ENCODE peak calls at places on chromosomes 11 and 22, in nine cellular contexts. One of them, this sample, is unnamed.

GRCh38 chr22:30240541-30241417 is 5.8 kb downstream of the LIF start:
- DNase-seq in nephron progenitor cell: no peak
- DNase-seq in cardiac muscle cell: no peak
- DNase-seq in upper lobe of right lung: no peak
- DNase-seq in WTC11: no peak
- DNase-seq in HCT116: no peak
- DNase-seq in H1: no peak
- DNase-seq in astrocyte of the cerebellum: no peak
- DNase-seq in kidney: no peak
- DNase-seq in this sample: no peak

GRCh38 chr22:46031965-46032851 is 55.2 kb upstream of the WNT7B start:
- DNase-seq in nephron progenitor cell: no peak
- DNase-seq in cardiac muscle cell: no peak
- DNase-seq in kidney: peak; percentile 62
- DNase-seq in WTC11: peak; percentile 11
- DNase-seq in upper lobe of right lung: peak; percentile 51
- DNase-seq in HCT116: no peak
- DNase-seq in H1: no peak
- DNase-seq in astrocyte of the cerebellum: no peak
- DNase-seq in this sample: peak; percentile 72

GRCh38 chr11:15941206-15941770 is 415.1 kb downstream of the SOX6 start:
- DNase-seq in upper lobe of right lung: no peak
- DNase-seq in WTC11: peak; percentile 82
- DNase-seq in cardiac muscle cell: peak; percentile 66
- DNase-seq in HCT116: no peak
- DNase-seq in astrocyte of the cerebellum: peak; percentile 35
- DNase-seq in nephron progenitor cell: peak; percentile 72
- DNase-seq in H1: peak; percentile 65
- DNase-seq in kidney: no peak
- DNase-seq in this sample: peak; percentile 69

GRCh38 chr11:122697636-122698167 is 42.2 kb downstream of the UBASH3B start:
- DNase-seq in astrocyte of the cerebellum: no peak
- DNase-seq in kidney: no peak
- DNase-seq in upper lobe of right lung: no peak
- DNase-seq in WTC11: no peak
- DNase-seq in cardiac muscle cell: peak; percentile 70
- DNase-seq in HCT116: no peak
- DNase-seq in nephron progenitor cell: no peak
- DNase-seq in H1: no peak
- DNase-seq in this sample: no peak

GRCh38 chr22:20128902-20129746 is 2.5 kb upstream of the ZDHHC8 start:
- DNase-seq in H1: no peak
- DNase-seq in upper lobe of right lung: no peak
- DNase-seq in HCT116: no peak
- DNase-seq in nephron progenitor cell: no peak
- DNase-seq in kidney: no peak
- DNase-seq in WTC11: peak; percentile 65
- DNase-seq in cardiac muscle cell: peak; percentile 46
- DNase-seq in astrocyte of the cerebellum: no peak
- DNase-seq in this sample: no peak

GRCh38 chr22:35150163-35151107 is 84.5 kb downstream of the ISX start:
- DNase-seq in WTC11: peak; percentile 89
- DNase-seq in HCT116: peak; percentile 24
- DNase-seq in upper lobe of right lung: peak; percentile 73
- DNase-seq in cardiac muscle cell: peak; percentile 55
- DNase-seq in kidney: no peak
- DNase-seq in astrocyte of the cerebellum: no peak
- DNase-seq in nephron progenitor cell: peak; percentile 90
- DNase-seq in H1: peak; percentile 58
- DNase-seq in this sample: no peak

GRCh38 chr11:79335681-79336080 is 105.1 kb downstream of the TENM4 start:
- DNase-seq in H1: no peak
- DNase-seq in upper lobe of right lung: no peak
- DNase-seq in cardiac muscle cell: no peak
- DNase-seq in kidney: no peak
- DNase-seq in WTC11: no peak
- DNase-seq in astrocyte of the cerebellum: no peak
- DNase-seq in HCT116: no peak
- DNase-seq in nephron progenitor cell: no peak
- DNase-seq in this sample: no peak

GRCh38 chr11:120830092-120830491 is 193.8 kb upstream of the TBCEL start:
- DNase-seq in cardiac muscle cell: no peak
- DNase-seq in kidney: no peak
- DNase-seq in H1: no peak
- DNase-seq in upper lobe of right lung: peak; percentile 28
- DNase-seq in HCT116: no peak
- DNase-seq in WTC11: no peak
- DNase-seq in nephron progenitor cell: no peak
- DNase-seq in astrocyte of the cerebellum: no peak
- DNase-seq in this sample: no peak

GRCh38 chr11:2366271-2366670 is 10.8 kb upstream of the CD81 start:
- DNase-seq in cardiac muscle cell: peak; percentile 42
- DNase-seq in HCT116: no peak
- DNase-seq in astrocyte of the cerebellum: no peak
- DNase-seq in kidney: no peak
- DNase-seq in nephron progenitor cell: no peak
- DNase-seq in upper lobe of right lung: no peak
- DNase-seq in WTC11: no peak
- DNase-seq in H1: no peak
- DNase-seq in this sample: no peak

GRCh38 chr11:134837166-134837886 is 425.3 kb upstream of the B3GAT1 start:
- DNase-seq in upper lobe of right lung: no peak
- DNase-seq in cardiac muscle cell: no peak
- DNase-seq in HCT116: no peak
- DNase-seq in nephron progenitor cell: no peak
- DNase-seq in astrocyte of the cerebellum: no peak
- DNase-seq in kidney: no peak
- DNase-seq in WTC11: no peak
- DNase-seq in H1: no peak
- DNase-seq in this sample: no peak

GRCh38 chr22:27331526-27332281 is 469.9 kb downstream of the MN1 start:
- DNase-seq in cardiac muscle cell: peak; percentile 86
- DNase-seq in nephron progenitor cell: peak; percentile 55
- DNase-seq in upper lobe of right lung: peak; percentile 84
- DNase-seq in kidney: peak; percentile 82
- DNase-seq in WTC11: peak; percentile 70
- DNase-seq in HCT116: no peak
- DNase-seq in astrocyte of the cerebellum: no peak
- DNase-seq in H1: no peak
- DNase-seq in this sample: peak; percentile 81

GRCh38 chr11:10387209-10388083 is 67.6 kb upstream of the AMPD3 start:
- DNase-seq in H1: no peak
- DNase-seq in WTC11: no peak
- DNase-seq in HCT116: no peak
- DNase-seq in kidney: no peak
- DNase-seq in upper lobe of right lung: no peak
- DNase-seq in cardiac muscle cell: peak; percentile 98
- DNase-seq in nephron progenitor cell: no peak
- DNase-seq in astrocyte of the cerebellum: peak; percentile 99
- DNase-seq in this sample: peak; percentile 84

GRCh38 chr11:27976262-27976661 is 131.7 kb downstream of the KIF18A start:
- DNase-seq in HCT116: no peak
- DNase-seq in upper lobe of right lung: no peak
- DNase-seq in WTC11: no peak
- DNase-seq in astrocyte of the cerebellum: no peak
- DNase-seq in kidney: no peak
- DNase-seq in H1: no peak
- DNase-seq in cardiac muscle cell: peak; percentile 69
- DNase-seq in nephron progenitor cell: no peak
- DNase-seq in this sample: no peak

GRCh38 chr11:66566221-66566620 is 2.2 kb downstream of the CTSF start:
- DNase-seq in WTC11: no peak
- DNase-seq in upper lobe of right lung: no peak
- DNase-seq in kidney: peak; percentile 55
- DNase-seq in cardiac muscle cell: no peak
- DNase-seq in astrocyte of the cerebellum: no peak
- DNase-seq in HCT116: no peak
- DNase-seq in H1: no peak
- DNase-seq in nephron progenitor cell: no peak
- DNase-seq in this sample: peak; percentile 67

GRCh38 chr11:890794-891600 is 19.6 kb downstream of the CHID1 start:
- DNase-seq in nephron progenitor cell: no peak
- DNase-seq in WTC11: no peak
- DNase-seq in HCT116: no peak
- DNase-seq in cardiac muscle cell: no peak
- DNase-seq in astrocyte of the cerebellum: no peak
- DNase-seq in kidney: no peak
- DNase-seq in upper lobe of right lung: no peak
- DNase-seq in H1: no peak
- DNase-seq in this sample: no peak

GRCh38 chr11:894575-895201 is 15.9 kb downstream of the CHID1 start:
- DNase-seq in WTC11: peak; percentile 50
- DNase-seq in HCT116: no peak
- DNase-seq in H1: no peak
- DNase-seq in nephron progenitor cell: no peak
- DNase-seq in upper lobe of right lung: no peak
- DNase-seq in astrocyte of the cerebellum: no peak
- DNase-seq in kidney: no peak
- DNase-seq in cardiac muscle cell: no peak
- DNase-seq in this sample: no peak

GRCh38 chr11:889686-890475 is 20.7 kb downstream of the CHID1 start:
- DNase-seq in HCT116: no peak
- DNase-seq in astrocyte of the cerebellum: no peak
- DNase-seq in nephron progenitor cell: no peak
- DNase-seq in H1: no peak
- DNase-seq in upper lobe of right lung: no peak
- DNase-seq in cardiac muscle cell: no peak
- DNase-seq in kidney: no peak
- DNase-seq in WTC11: peak; percentile 65
- DNase-seq in this sample: no peak

GRCh38 chr11:893008-893654 is 17.5 kb downstream of the CHID1 start:
- DNase-seq in HCT116: no peak
- DNase-seq in upper lobe of right lung: no peak
- DNase-seq in nephron progenitor cell: no peak
- DNase-seq in kidney: no peak
- DNase-seq in H1: no peak
- DNase-seq in WTC11: no peak
- DNase-seq in cardiac muscle cell: no peak
- DNase-seq in astrocyte of the cerebellum: no peak
- DNase-seq in this sample: no peak

GRCh38 chr11:892106-892505 is 18.5 kb downstream of the CHID1 start:
- DNase-seq in astrocyte of the cerebellum: no peak
- DNase-seq in H1: no peak
- DNase-seq in nephron progenitor cell: no peak
- DNase-seq in HCT116: no peak
- DNase-seq in kidney: no peak
- DNase-seq in WTC11: peak; percentile 33
- DNase-seq in cardiac muscle cell: no peak
- DNase-seq in upper lobe of right lung: no peak
- DNase-seq in this sample: no peak
- TF ChIP-seq CTCF in astrocyte of the cerebellum: no peak
- TF ChIP-seq CTCF in H1: peak; percentile 44
- TF ChIP-seq CTCF in nephron progenitor cell: no peak
- TF ChIP-seq CTCF in HCT116: peak; percentile 8
- TF ChIP-seq CTCF in kidney: no peak
- TF ChIP-seq CTCF in WTC11: no peak
- TF ChIP-seq CTCF in cardiac muscle cell: no peak
- TF ChIP-seq CTCF in upper lobe of right lung: no peak
- TF ChIP-seq CTCF in this sample: no peak

GRCh38 chr11:7353100-7353499 is 101.4 kb downstream of the SYT9 start:
- DNase-seq in H1: no peak
- DNase-seq in kidney: peak; percentile 29
- DNase-seq in astrocyte of the cerebellum: no peak
- DNase-seq in HCT116: peak; percentile 22
- DNase-seq in upper lobe of right lung: no peak
- DNase-seq in WTC11: peak; percentile 41
- DNase-seq in nephron progenitor cell: peak; percentile 8
- DNase-seq in cardiac muscle cell: peak; percentile 30
- DNase-seq in this sample: no peak
- TF ChIP-seq CTCF in H1: peak; percentile 69
- TF ChIP-seq CTCF in kidney: peak; percentile 29
- TF ChIP-seq CTCF in astrocyte of the cerebellum: peak; percentile 35
- TF ChIP-seq CTCF in HCT116: peak; percentile 57
- TF ChIP-seq CTCF in upper lobe of right lung: peak; percentile 36
- TF ChIP-seq CTCF in WTC11: peak; percentile 37
- TF ChIP-seq CTCF in nephron progenitor cell: peak; percentile 29
- TF ChIP-seq CTCF in cardiac muscle cell: peak; percentile 45
- TF ChIP-seq CTCF in this sample: no peak

GRCh38 chr11:116415095-116415494 is 357.7 kb downstream of the BUD13 start:
- DNase-seq in H1: no peak
- DNase-seq in cardiac muscle cell: no peak
- DNase-seq in WTC11: no peak
- DNase-seq in upper lobe of right lung: no peak
- DNase-seq in nephron progenitor cell: no peak
- DNase-seq in astrocyte of the cerebellum: peak; percentile 53
- DNase-seq in kidney: no peak
- DNase-seq in HCT116: no peak
- DNase-seq in this sample: no peak
- TF ChIP-seq CTCF in H1: no peak
- TF ChIP-seq CTCF in cardiac muscle cell: no peak
- TF ChIP-seq CTCF in WTC11: no peak
- TF ChIP-seq CTCF in upper lobe of right lung: no peak
- TF ChIP-seq CTCF in nephron progenitor cell: no peak
- TF ChIP-seq CTCF in astrocyte of the cerebellum: peak; percentile 4
- TF ChIP-seq CTCF in kidney: no peak
- TF ChIP-seq CTCF in HCT116: no peak
- TF ChIP-seq CTCF in this sample: no peak

GRCh38 chr11:44633641-44634040 is 68.2 kb downstream of the CD82 start:
- DNase-seq in H1: no peak
- DNase-seq in WTC11: no peak
- DNase-seq in kidney: no peak
- DNase-seq in astrocyte of the cerebellum: no peak
- DNase-seq in cardiac muscle cell: no peak
- DNase-seq in upper lobe of right lung: no peak
- DNase-seq in HCT116: no peak
- DNase-seq in nephron progenitor cell: no peak
- DNase-seq in this sample: no peak
- TF ChIP-seq CTCF in H1: peak; percentile 58
- TF ChIP-seq CTCF in WTC11: no peak
- TF ChIP-seq CTCF in kidney: no peak
- TF ChIP-seq CTCF in astrocyte of the cerebellum: peak; percentile 26
- TF ChIP-seq CTCF in cardiac muscle cell: peak; percentile 50
- TF ChIP-seq CTCF in upper lobe of right lung: no peak
- TF ChIP-seq CTCF in HCT116: peak; percentile 44
- TF ChIP-seq CTCF in nephron progenitor cell: no peak
- TF ChIP-seq CTCF in this sample: no peak

This sample was measured in coronary artery.